ENCODE peak calls at places on chromosomes 4 and X, in five cellular contexts. C is HepG2, V is H1, T is K562, W is HCT116. F is an unnamed sample.

GRCh38 chrX:150310881-150311280 is 52.2 kb upstream of the MAMLD1 start:
- DNase-seq in C (no peak), V (no peak), T (no peak), W (no peak), F (no peak)

GRCh38 chr4:138259296-138259695 is 17.1 kb upstream of the SLC7A11 start:
- DNase-seq in C (no peak), V (no peak), T (no peak), W (no peak), F (no peak)

GRCh38 chr4:48093949-48094550 is 40.0 kb downstream of the TXK start:
- DNase-seq in C (no peak), V (no peak), T (no peak), W (no peak), F (no peak)

GRCh38 chr4:127634181-127634580 is 1.4 kb downstream of the INTU start:
- DNase-seq in C (no peak), V (no peak), T (no peak), W (no peak), F (no peak)

GRCh38 chr4:17811078-17811603 is 362 bp downstream of the NCAPG start:
- DNase-seq in C (no peak), V (peak; percentile 48), T (peak; percentile 46), W (no peak), F (no peak)

GRCh38 chr4:98710831-98711230 is 52.4 kb upstream of the TSPAN5 start:
- DNase-seq in C (no peak), V (no peak), T (no peak), W (no peak), F (peak; percentile 25)

GRCh38 chrX:48540480-48540879 is 966 bp downstream of the TBC1D25 start:
- DNase-seq in C (no peak), V (no peak), T (peak; percentile 1), W (no peak), F (no peak)

GRCh38 chr4:104906274-104906673 is 240.4 kb upstream of the TET2 start:
- DNase-seq in C (no peak), V (no peak), T (no peak), W (no peak), F (no peak)

GRCh38 chr4:85393201-85393600 is 81.7 kb upstream of the ARHGAP24 start:
- DNase-seq in C (no peak), V (no peak), T (no peak), W (no peak), F (no peak)

GRCh38 chrX:131040781-131041180 is 17.4 kb upstream of the ARHGAP36 start:
- DNase-seq in C (no peak), V (no peak), T (no peak), W (no peak), F (no peak)

GRCh38 chr4:38386654-38387188 is 277.3 kb upstream of the KLF3 start:
- DNase-seq in C (no peak), V (no peak), T (no peak), W (no peak), F (no peak)

GRCh38 chr4:105182211-105182610 is 35.5 kb downstream of the TET2 start:
- DNase-seq in C (no peak), V (no peak), T (no peak), W (no peak), F (no peak)

GRCh38 chr4:67437974-67438713 is 107.2 kb downstream of the CENPC start:
- DNase-seq in C (peak; percentile 11), V (no peak), T (no peak), W (no peak), F (no peak)

DNA sequence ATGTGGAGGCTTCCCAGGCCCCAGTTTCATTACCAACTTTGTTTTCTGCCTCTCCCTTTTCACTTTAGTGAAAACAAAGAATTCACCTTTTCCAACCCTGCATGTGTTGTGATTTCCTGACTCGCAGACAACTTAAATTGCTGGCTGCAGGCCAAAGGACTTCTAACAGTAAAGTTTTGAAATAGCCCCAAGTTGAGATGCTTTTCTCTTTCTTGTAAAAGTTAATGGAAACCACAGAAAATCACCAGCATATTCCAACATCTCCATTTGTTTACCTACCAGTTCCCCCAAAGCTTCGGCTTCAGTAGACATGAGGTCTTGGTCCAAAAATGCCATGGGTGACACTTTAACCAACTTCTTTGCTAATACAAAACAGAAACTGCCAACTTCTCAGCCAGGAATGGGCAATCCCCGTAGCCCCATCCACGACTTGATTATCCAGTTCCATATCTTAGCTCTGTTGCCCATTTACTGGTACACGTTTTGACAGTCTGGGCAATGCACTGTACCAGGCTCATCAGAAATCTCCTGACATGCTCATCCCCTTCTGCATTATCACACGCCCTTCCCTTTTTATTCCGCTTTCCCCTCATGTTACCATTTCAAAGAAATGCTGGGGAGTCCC is 138.1 kb upstream of the S100G start:
- DNase-seq in C (no peak), V (no peak), T (no peak), W (no peak), F (no peak)
- TF ChIP-seq JUND in C (no peak), V (no peak), T (no peak), W (no peak), F (no peak)

GRCh38 chr4:10092481-10093272 is 23.9 kb downstream of the WDR1 start:
- DNase-seq in C (no peak), V (no peak), T (no peak), W (no peak), F (no peak)
- TF ChIP-seq JUND in C (no peak), V (no peak), T (no peak), W (no peak), F (no peak)

GRCh38 chr4:74504212-74504611 is 59.3 kb downstream of the AREG start:
- DNase-seq in C (no peak), V (no peak), T (no peak), W (no peak), F (no peak)

GRCh38 chr4:74499986-74500781 is 55.2 kb downstream of the AREG start:
- DNase-seq in C (no peak), V (no peak), T (no peak), W (no peak), F (no peak)

GRCh38 chr4:74503580-74503979 is 58.6 kb downstream of the AREG start:
- DNase-seq in C (peak; percentile 8), V (no peak), T (no peak), W (no peak), F (no peak)

DNA sequence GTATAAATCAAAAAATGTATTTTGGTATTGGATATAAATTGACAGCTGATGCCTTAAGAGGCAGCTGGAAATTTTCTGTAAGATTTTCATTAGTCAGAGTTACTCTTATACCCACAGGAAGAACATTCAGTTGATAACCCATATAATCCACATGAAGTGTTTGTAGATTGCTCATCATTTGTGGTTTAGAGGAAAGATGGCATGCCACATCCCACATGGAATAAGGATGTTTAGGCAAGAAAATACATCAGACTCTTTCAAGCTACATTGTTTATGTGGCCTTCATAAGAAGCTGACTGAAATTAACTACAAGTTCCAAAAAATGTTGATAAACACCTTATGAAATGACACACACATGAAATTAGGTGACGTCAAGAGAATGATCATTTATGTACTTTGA is 56.6 kb downstream of the AREG start:
- DNase-seq in C (no peak), V (no peak), T (no peak), W (no peak), F (no peak)
- TF ChIP-seq JUND in C (no peak), V (no peak), T (no peak), W (no peak), F (no peak)

DNA sequence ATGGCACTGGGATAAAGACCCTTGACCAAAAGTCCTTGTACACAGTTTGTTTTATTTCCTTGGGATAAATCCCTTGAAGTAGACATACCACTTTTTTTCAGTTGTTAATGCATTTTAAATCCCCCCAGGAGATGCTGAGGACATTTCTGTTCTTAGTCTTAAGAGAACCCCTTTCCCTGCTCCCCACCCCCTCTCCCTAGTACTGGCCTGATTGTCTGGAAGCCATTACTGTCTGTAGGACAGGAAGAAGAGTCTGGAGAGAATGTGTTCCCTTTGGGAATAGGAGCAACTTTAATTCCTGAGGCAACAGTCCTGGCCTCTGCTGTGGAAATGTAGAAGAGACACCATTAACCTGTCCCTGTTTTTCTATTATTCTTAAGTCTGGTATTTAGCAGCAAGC is 52.3 kb upstream of the TMEM131L start:
- DNase-seq in C (no peak), V (no peak), T (no peak), W (no peak), F (no peak)
- TF ChIP-seq JUND in C (no peak), V (no peak), T (no peak), W (no peak), F (no peak)

GRCh38 chr4:785332-786073 is 40.4 kb downstream of the CPLX1 start:
- DNase-seq in C (no peak), V (no peak), T (no peak), W (no peak), F (no peak)
- TF ChIP-seq JUND in C (no peak), V (no peak), T (no peak), W (no peak), F (no peak)

GRCh38 chrX:3549442-3549875 is 164.0 kb downstream of the PRKX start:
- DNase-seq in C (no peak), V (no peak), T (no peak), W (no peak), F (no peak)
- TF ChIP-seq JUND in C (no peak), V (no peak), T (no peak), W (no peak), F (no peak)

GRCh38 chr4:187827631-187828030 is 167.9 kb upstream of the ZFP42 start:
- DNase-seq in C (no peak), V (no peak), T (no peak), W (no peak), F (no peak)

GRCh38 chr4:187826725-187827124 is 168.8 kb upstream of the ZFP42 start:
- DNase-seq in C (no peak), V (no peak), T (no peak), W (peak; percentile 40), F (peak; percentile 75)
- TF ChIP-seq JUND in C (no peak), V (no peak), T (no peak), W (no peak), F (no peak)

DNA sequence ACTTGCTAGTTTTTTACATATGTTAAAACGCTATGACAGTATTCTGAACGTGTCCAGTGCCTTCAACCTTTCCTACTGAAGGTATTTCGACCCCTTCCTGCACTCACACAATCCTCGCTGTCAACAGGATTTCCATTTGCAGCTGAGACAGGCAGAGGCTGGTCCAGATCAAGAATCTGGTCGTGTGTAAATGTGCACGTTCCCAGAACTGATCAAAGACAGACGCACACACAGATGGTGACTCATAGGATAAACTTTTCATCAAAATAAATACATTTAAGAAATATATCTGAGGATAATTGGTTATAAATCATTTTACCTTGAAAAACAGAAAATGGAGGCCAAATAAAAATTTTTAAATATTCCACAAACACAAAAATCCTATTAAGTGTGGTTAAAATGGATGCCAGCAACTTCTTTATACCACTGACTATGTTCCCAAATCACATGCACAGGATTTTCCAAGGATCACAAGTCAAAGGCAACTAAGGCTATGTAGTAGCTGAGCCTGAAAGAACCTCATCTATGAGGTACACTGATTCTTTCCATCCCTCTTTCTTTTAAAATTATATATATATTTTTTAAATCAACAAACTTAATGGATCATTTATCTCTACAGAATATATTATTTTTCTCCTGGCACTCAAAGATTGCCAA is 85.9 kb downstream of the RNF150 start:
- DNase-seq in C (no peak), V (no peak), T (no peak), W (no peak), F (no peak)
- TF ChIP-seq JUND in C (no peak), V (no peak), T (no peak), W (no peak), F (no peak)

F was measured in T47D.